ENCODE peak calls at places on chromosomes 3 and 15, in four cellular contexts. S is IMR-90, V is pancreas, B is DND-41. G is an unnamed sample.

GRCh38 chr15:33152502-33153109 is 41.9 kb downstream of the FMN1 start:
- DNase-seq in V (no peak), S (peak), B (no peak), G (peak)

GRCh38 chr3:86537171-86537570 is 453.8 kb downstream of the VGLL3 start:
- DNase-seq in S (no peak), V (no peak), B (no peak), G (no peak)

GRCh38 chr3:26719148-26719547 is 96.6 kb downstream of the LRRC3B start:
- DNase-seq in V (no peak), B (no peak), S (no peak), G (no peak)

GRCh38 chr15:76999996-77000395 is 5.1 kb downstream of the PSTPIP1 start:
- DNase-seq in S (no peak), V (no peak), B (no peak), G (no peak)

GRCh38 chr3:64163755-64164148 is 61.5 kb downstream of the PRICKLE2 start:
- DNase-seq in B (no peak), S (peak), V (no peak), G (no peak)

GRCh38 chr3:5505997-5506396 is 318.5 kb downstream of the EDEM1 start:
- DNase-seq in B (no peak), S (no peak), V (no peak), G (no peak)

GRCh38 chr15:80953953-80954778 is 35.5 kb downstream of the MESD start:
- DNase-seq in B (no peak), S (peak), V (no peak), G (no peak)

GRCh38 chr3:43243590-43244587 is 42.5 kb upstream of the SNRK start:
- DNase-seq in V (no peak), S (no peak), B (no peak), G (no peak)

GRCh38 chr3:85783331-85783730 is 824.5 kb downstream of the CADM2 start:
- DNase-seq in B (no peak), V (no peak), S (no peak), G (no peak)

GRCh38 chr3:116579843-116580242 is 129.7 kb upstream of the TUSC7 start:
- DNase-seq in B (peak), V (no peak), S (peak), G (no peak)

GRCh38 chr3:195200010-195200822 is 70.7 kb downstream of the XXYLT1 start:
- DNase-seq in B (no peak), V (no peak), S (no peak), G (no peak)

GRCh38 chr3:195195321-195196209 is 75.4 kb downstream of the XXYLT1 start:
- DNase-seq in S (no peak), V (no peak), B (no peak), G (no peak)

GRCh38 chr3:195196266-195196665 is 74.7 kb downstream of the XXYLT1 start:
- DNase-seq in B (no peak), S (peak), V (no peak), G (no peak)

GRCh38 chr3:195197764-195198423 is 73.1 kb downstream of the XXYLT1 start:
- DNase-seq in V (no peak), B (no peak), S (peak), G (no peak)

GRCh38 chr3:195198424-195199346 is 72.3 kb downstream of the XXYLT1 start:
- DNase-seq in S (no peak), V (no peak), B (no peak), G (no peak)
- H3K27ac ChIP-seq in S (peak), V (no peak), B (no peak), G (no peak)

GRCh38 chr3:177622520-177622919 is 425.2 kb upstream of the TBL1XR1 start:
- DNase-seq in V (no peak), B (no peak), S (no peak), G (no peak)

GRCh38 chr3:177626014-177626413 is 428.7 kb upstream of the TBL1XR1 start:
- DNase-seq in B (no peak), V (no peak), S (no peak), G (no peak)

GRCh38 chr3:177624523-177625495 is 427.5 kb upstream of the TBL1XR1 start:
- DNase-seq in V (no peak), B (no peak), S (no peak), G (no peak)

GRCh38 chr3:177620073-177620472 is 422.8 kb upstream of the TBL1XR1 start:
- DNase-seq in V (no peak), S (no peak), B (no peak), G (no peak)

DNA sequence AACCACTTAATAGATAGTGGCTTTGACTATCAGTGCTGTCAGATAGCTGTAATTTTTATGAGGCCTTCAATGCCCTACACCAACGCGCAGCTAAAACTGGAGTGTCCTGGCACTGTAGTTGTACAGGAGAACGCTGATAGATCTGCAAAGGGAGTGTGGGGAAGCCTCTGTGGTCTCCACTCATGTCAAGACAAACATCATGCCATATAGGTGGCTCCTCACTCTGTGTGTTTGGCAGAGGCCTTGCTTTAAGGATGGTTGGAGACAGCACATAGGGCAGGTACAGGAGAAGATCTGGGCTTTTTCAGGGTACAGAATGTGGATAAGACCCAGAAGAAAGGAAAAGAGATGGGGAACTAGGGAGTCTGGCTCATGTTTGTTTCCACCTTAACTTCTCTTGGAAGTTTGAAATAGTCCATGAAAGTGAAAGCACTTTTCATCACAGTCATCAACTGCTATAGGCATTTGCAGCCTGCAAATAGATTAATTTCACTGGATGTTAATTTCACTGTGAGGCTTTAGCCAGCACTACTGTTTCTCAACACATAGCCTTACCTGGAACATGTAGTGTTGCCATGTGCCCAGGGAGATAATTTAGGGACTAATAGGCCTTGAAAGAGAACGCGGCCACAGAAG is 425.8 kb upstream of the TBL1XR1 start:
- DNase-seq in V (no peak), S (no peak), B (no peak), G (no peak)
- H3K27ac ChIP-seq in V (no peak), S (no peak), B (peak), G (no peak)

GRCh38 chr15:71677766-71678165 is 132.6 kb upstream of the NR2E3 start:
- DNase-seq in B (no peak), S (no peak), V (no peak), G (no peak)

GRCh38 chr15:71682051-71682450 is 128.3 kb upstream of the NR2E3 start:
- DNase-seq in B (no peak), S (no peak), V (no peak), G (no peak)

GRCh38 chr15:71678191-71678590 is 132.2 kb upstream of the NR2E3 start:
- DNase-seq in B (no peak), V (no peak), S (no peak), G (no peak)

GRCh38 chr15:71679223-71680078 is 130.9 kb upstream of the NR2E3 start:
- DNase-seq in V (no peak), B (no peak), S (peak), G (no peak)

DNA sequence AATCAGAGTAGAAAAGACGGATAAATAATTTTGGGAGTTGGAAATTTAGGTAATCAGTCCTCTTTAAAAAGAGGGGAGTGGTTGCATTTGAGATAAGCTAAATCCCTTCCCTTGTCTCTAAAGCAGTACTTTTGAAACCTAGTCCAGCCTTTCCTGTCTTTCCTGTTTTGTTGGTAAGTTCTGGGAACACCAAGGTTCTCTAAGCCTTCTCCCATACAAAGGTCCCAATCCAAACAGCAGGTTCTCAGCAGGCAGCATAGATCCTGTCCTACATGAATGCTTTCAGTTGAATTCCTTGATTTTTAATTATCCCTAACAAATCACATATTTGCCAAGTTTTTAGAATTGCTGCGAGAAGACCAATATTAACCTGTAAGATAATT is 130.3 kb upstream of the NR2E3 start:
- DNase-seq in S (no peak), B (no peak), V (no peak), G (no peak)
- H3K27ac ChIP-seq in S (no peak), B (no peak), V (no peak), G (no peak)

GRCh38 chr3:71046791-71047190 is 536.7 kb downstream of the FOXP1 start:
- DNase-seq in V (no peak), B (no peak), S (no peak), G (no peak)
- H3K27ac ChIP-seq in V (no peak), B (no peak), S (no peak), G (no peak)

GRCh38 chr3:172131746-172132145 is 92.4 kb downstream of the FNDC3B start:
- DNase-seq in B (no peak), V (no peak), S (no peak), G (no peak)

GRCh38 chr3:172128852-172129251 is 89.5 kb downstream of the FNDC3B start:
- DNase-seq in B (no peak), V (no peak), S (no peak), G (no peak)

GRCh38 chr3:172129534-172129867 is 90.1 kb downstream of the FNDC3B start:
- DNase-seq in S (no peak), B (no peak), V (no peak), G (no peak)

GRCh38 chr3:172127929-172128580 is 88.7 kb downstream of the FNDC3B start:
- DNase-seq in S (no peak), V (no peak), B (no peak), G (no peak)

DNA sequence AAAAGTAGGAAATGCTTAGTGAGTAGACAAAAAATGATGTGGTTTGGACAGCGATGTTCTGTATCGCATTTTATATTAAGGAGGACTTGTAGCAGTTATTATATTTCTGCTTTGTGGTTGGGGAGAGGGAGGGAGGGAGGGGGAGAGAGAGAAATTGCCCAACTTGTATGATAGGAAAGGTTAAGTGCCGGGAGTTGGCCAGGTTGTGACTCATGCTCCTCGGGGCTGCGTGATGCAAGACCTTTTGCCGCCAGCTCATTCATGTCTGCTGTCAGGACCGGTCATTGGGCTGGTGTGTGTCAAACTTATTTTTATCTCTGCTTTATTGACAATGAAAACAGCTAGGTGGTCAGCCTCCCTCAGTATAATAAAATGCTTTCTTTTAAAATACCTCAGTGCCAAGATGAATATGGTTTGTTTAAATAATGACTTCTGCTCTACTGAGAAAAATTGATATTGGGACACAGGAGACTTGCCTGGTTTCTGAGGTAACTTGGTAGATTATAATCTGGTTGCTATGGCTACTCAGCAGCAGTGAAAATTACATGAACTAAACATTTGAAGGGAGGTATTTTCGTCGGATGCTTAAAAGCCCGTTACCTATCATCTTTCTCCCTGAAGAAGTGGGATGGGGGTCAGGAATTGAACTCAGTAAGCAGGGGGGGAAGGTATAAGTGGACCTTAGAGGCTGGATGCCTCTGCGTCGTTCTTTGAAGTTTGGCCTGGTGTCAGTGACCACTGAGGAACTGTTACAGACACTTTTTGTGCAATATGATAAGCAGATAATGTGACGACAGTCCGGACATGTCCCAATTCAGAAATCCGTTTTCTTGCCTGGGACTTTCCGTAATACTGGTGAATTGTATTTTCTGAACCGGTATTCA is 90.7 kb downstream of the FNDC3B start:
- DNase-seq in V (peak), B (no peak), S (peak), G (peak)
- H3K27ac ChIP-seq in V (peak), B (no peak), S (peak), G (peak)